ENCODE peak calls at places on chromosomes 16 and 17, in ten cellular contexts. F, U, K, T, W, D, X, I, A and P are unnamed samples.
A peak's percentile ranks its signal among the peaks of the same experiment; 100 is the strongest.

GRCh38 chr17:81403671-81404534 is 8.6 kb downstream of the BAHCC1 start:
- DNase-seq in F (no peak), U (peak; percentile 42), K (no peak), T (no peak), W (no peak), D (no peak), X (no peak), I (no peak), A (no peak), P (no peak)

GRCh38 chr16:80725566-80726162 is 78.7 kb downstream of the CDYL2 start:
- DNase-seq in F (no peak), U (no peak), K (no peak), T (no peak), W (no peak), D (no peak), X (no peak), I (no peak), A (no peak), P (no peak)

GRCh38 chr17:32755045-32755805 is 121.7 kb downstream of the MYO1D start:
- DNase-seq in F (peak; percentile 55), U (no peak), K (no peak), T (no peak), W (peak; percentile 86), D (no peak), X (no peak), I (peak; percentile 51), A (no peak), P (peak; percentile 80)

GRCh38 chr16:67170168-67170947 is at the start of gene NOL3:
- DNase-seq in F (peak; percentile 89), U (peak; percentile 90), K (no peak), T (peak; percentile 83), W (peak; percentile 86), D (no peak), X (peak; percentile 95), I (peak; percentile 87), A (peak; percentile 48), P (peak; percentile 62)

GRCh38 chr17:67289174-67289876 is 44.3 kb upstream of the HELZ start:
- DNase-seq in F (no peak), U (peak; percentile 90), K (peak; percentile 47), T (peak; percentile 57), W (peak; percentile 96), D (no peak), X (peak; percentile 91), I (no peak), A (no peak), P (no peak)

GRCh38 chr17:74380086-74380958 is 13.0 kb downstream of the GPR142 start:
- DNase-seq in F (no peak), U (no peak), K (no peak), T (peak; percentile 63), W (no peak), D (no peak), X (peak; percentile 80), I (peak; percentile 37), A (no peak), P (no peak)

GRCh38 chr16:52068447-52069074 is 478.4 kb downstream of the TOX3 start:
- DNase-seq in F (no peak), U (no peak), K (no peak), T (peak; percentile 59), W (peak; percentile 25), D (no peak), X (no peak), I (peak; percentile 72), A (peak; percentile 27), P (peak; percentile 18)

GRCh38 chr16:25192096-25192495 is 24.7 kb upstream of the AQP8 start:
- DNase-seq in F (no peak), U (no peak), K (no peak), T (no peak), W (no peak), D (no peak), X (no peak), I (no peak), A (no peak), P (peak; percentile 48)

GRCh38 chr17:36722121-36722902 is 120.9 kb downstream of the MRM1 start:
- DNase-seq in F (no peak), U (peak; percentile 44), K (peak; percentile 67), T (peak; percentile 88), W (peak; percentile 17), D (peak; percentile 82), X (peak; percentile 72), I (peak; percentile 85), A (peak; percentile 77), P (no peak)

GRCh38 chr17:74949455-74950115 is 13.9 kb downstream of the OTOP3 start:
- DNase-seq in F (no peak), U (no peak), K (no peak), T (no peak), W (no peak), D (no peak), X (no peak), I (no peak), A (no peak), P (no peak)

GRCh38 chr16:9481749-9482148 is 390.3 kb downstream of the HAPSTR1 start:
- DNase-seq in F (no peak), U (no peak), K (no peak), T (no peak), W (no peak), D (no peak), X (no peak), I (no peak), A (no peak), P (no peak)

GRCh38 chr16:9476744-9477143 is 385.3 kb downstream of the HAPSTR1 start:
- DNase-seq in F (no peak), U (no peak), K (no peak), T (no peak), W (no peak), D (no peak), X (no peak), I (no peak), A (no peak), P (no peak)

GRCh38 chr16:9480503-9480902 is 389.1 kb downstream of the HAPSTR1 start:
- DNase-seq in F (no peak), U (no peak), K (no peak), T (no peak), W (no peak), D (no peak), X (no peak), I (no peak), A (no peak), P (no peak)

GRCh38 chr16:9484436-9484835 is 393.0 kb downstream of the HAPSTR1 start:
- DNase-seq in F (no peak), U (no peak), K (no peak), T (no peak), W (no peak), D (no peak), X (no peak), I (no peak), A (no peak), P (no peak)

DNA sequence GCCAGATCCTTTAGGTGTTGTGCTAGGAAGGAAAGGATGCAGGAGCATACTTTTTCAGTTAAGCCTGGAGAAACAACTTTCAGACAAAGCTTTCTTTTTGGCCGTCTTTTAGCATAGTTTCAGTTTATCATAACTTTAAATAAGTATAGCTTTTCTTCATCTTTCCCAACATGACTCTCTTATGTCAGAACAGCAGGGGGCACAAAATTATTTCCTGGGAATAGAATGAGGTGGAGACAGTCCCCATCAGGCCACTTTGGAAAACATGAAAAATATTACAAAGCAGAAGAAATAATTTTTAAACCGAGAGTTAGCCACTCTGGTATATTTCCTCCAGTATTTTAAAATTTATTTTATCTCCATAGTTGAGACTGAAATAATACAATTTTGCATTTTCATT is 387.6 kb downstream of the HAPSTR1 start:
- DNase-seq in F (no peak), U (no peak), K (no peak), T (no peak), W (no peak), D (no peak), X (no peak), I (no peak), A (no peak), P (no peak)
- TF ChIP-seq CTCF in F (no peak), U (no peak), K (no peak), T (no peak), W (no peak), D (no peak), X (no peak), I (no peak), A (peak; percentile 33), P (no peak)

DNA sequence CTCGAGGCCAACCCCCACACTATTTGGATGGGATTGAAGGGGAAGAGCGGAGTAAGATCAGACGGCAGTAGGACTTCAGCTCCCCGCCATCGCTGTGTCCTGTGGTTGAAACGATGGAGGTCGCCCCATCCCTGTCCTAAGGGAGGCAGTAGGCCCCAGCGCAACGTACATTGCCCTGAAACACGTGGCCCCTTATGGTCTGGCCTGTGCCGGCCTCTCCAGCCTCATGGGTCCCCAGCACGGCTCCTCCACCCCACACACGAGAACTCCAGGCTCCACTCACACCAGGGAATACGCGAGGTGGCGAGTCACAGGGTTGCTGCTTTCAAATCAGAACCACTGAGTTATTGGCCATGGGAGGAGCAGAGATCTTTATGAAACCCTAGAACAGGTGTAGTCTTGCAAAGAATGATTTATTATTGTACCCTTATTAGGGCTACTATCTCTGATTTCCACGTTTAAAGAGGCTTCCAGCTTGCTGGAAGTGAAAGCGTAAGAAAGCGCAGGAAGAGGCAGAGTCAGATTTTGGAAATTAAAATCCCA is 669 bp upstream of the DCTPP1 start:
- DNase-seq in F (peak; percentile 13), U (peak; percentile 22), K (peak; percentile 47), T (peak; percentile 64), W (no peak), D (no peak), X (peak; percentile 63), I (no peak), A (no peak), P (no peak)
- TF ChIP-seq CTCF in F (no peak), U (no peak), K (no peak), T (no peak), W (no peak), D (no peak), X (no peak), I (peak; percentile 10), A (peak; percentile 43), P (peak; percentile 62)

GRCh38 chr17:9386401-9386800 is 189.2 kb downstream of the STX8 start:
- DNase-seq in F (no peak), U (no peak), K (no peak), T (no peak), W (peak; percentile 24), D (no peak), X (no peak), I (no peak), A (no peak), P (no peak)

GRCh38 chr17:9383828-9384227 is 191.8 kb downstream of the STX8 start:
- DNase-seq in F (no peak), U (no peak), K (no peak), T (no peak), W (no peak), D (no peak), X (no peak), I (no peak), A (no peak), P (no peak)

DNA sequence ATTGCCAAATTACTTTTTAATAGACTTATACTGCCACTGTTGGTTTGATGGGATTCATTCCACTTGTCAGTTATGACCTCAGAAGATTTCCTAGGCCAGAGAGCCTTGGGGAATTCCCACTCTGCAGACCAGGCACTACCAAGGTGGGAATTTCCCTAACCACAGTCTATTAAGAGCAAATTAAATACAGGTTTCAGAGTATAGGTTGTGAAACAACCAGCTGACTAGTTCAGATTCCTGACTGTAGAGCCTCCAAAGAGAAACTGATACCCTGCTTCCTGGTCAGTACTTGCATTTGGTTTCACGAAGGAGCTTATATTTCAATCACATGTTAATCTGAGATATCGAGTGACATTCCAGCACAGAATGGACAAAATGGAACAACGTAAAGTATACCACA is 186.5 kb downstream of the STX8 start:
- DNase-seq in F (peak; percentile 40), U (no peak), K (no peak), T (no peak), W (peak; percentile 85), D (no peak), X (no peak), I (no peak), A (no peak), P (peak; percentile 3)
- TF ChIP-seq CTCF in F (no peak), U (no peak), K (no peak), T (no peak), W (no peak), D (no peak), X (no peak), I (no peak), A (no peak), P (no peak)

GRCh38 chr16:69532761-69533459 is 32.9 kb upstream of the NFAT5 start:
- DNase-seq in F (no peak), U (no peak), K (no peak), T (no peak), W (no peak), D (no peak), X (no peak), I (no peak), A (no peak), P (no peak)
- TF ChIP-seq CTCF in F (no peak), U (no peak), K (no peak), T (no peak), W (no peak), D (no peak), X (no peak), I (no peak), A (no peak), P (peak; percentile 40)